ENCODE peak calls at places on chromosomes 6 and 20, in eight cellular contexts. H is iPS DF 6.9, I is left ventricle myocardium inferior, D is OCI-LY7, B is HCT116, Z is adipocyte, N is esophagus squamous epithelium, C is right cardiac atrium. P is an unnamed sample.

GRCh38 chr20:5919634-5920544 is 30.4 kb downstream of the TRMT6 start:
- DNase-seq in H (no peak), I (no peak), D (no peak), B (no peak), Z (no peak), N (no peak), C (no peak), P (no peak)

GRCh38 chr20:17017232-17017631 is 209.6 kb upstream of the PCSK2 start:
- DNase-seq in H (peak; percentile 11), I (no peak), D (no peak), B (no peak), Z (no peak), N (no peak), C (no peak), P (no peak)

GRCh38 chr20:10217517-10218410 is 866 bp upstream of the SNAP25 start:
- DNase-seq in H (no peak), I (no peak), D (no peak), B (no peak), Z (peak; percentile 90), N (no peak), C (peak; percentile 83), P (no peak)

GRCh38 chr6:154989457-154989856 is 5.7 kb upstream of the TIAM2 start:
- DNase-seq in H (no peak), I (no peak), D (no peak), B (no peak), Z (no peak), N (no peak), C (no peak), P (no peak)

GRCh38 chr6:157513004-157513603 is 132.1 kb downstream of the ZDHHC14 start:
- DNase-seq in H (no peak), I (no peak), D (no peak), B (no peak), Z (no peak), N (no peak), C (no peak), P (no peak)

GRCh38 chr6:64679411-64679810 is 1027.6 kb downstream of the EYS start:
- DNase-seq in H (no peak), I (no peak), D (no peak), B (no peak), Z (no peak), N (no peak), C (no peak), P (no peak)

GRCh38 chr6:142702501-142703460 is 242.2 kb downstream of the HIVEP2 start:
- DNase-seq in H (no peak), I (peak; percentile 38), D (no peak), B (no peak), Z (no peak), N (no peak), C (peak; percentile 62), P (no peak)

GRCh38 chr6:39468385-39468784 is 145.9 kb upstream of the KCNK16 start:
- DNase-seq in H (no peak), I (no peak), D (no peak), B (no peak), Z (no peak), N (no peak), C (no peak), P (no peak)

GRCh38 chr6:149754573-149754972 is 5.0 kb downstream of the PCMT1 start:
- DNase-seq in H (no peak), I (no peak), D (no peak), B (no peak), Z (no peak), N (no peak), C (no peak), P (no peak)

GRCh38 chr20:63434599-63435378 is 37.7 kb downstream of the KCNQ2 start:
- DNase-seq in H (peak; percentile 93), I (peak; percentile 64), D (peak; percentile 64), B (peak; percentile 63), Z (peak; percentile 66), N (no peak), C (no peak), P (peak; percentile 39)
- H3K4me1 ChIP-seq in H (peaks cover 3% of the 10 kb centered on the region), I (peaks cover 12% of the 10 kb centered on the region), D (no peaks in the 10 kb centered on the region), B (peaks cover 17% of the 10 kb centered on the region), Z (peaks cover 3% of the 10 kb centered on the region), N (no peaks in the 10 kb centered on the region), C (no peaks in the 10 kb centered on the region), P (peaks cover 9% of the 10 kb centered on the region)

GRCh38 chr6:11258260-11259237 is 26.1 kb upstream of the NEDD9 start:
- DNase-seq in H (no peak), I (no peak), D (no peak), B (no peak), Z (no peak), N (no peak), C (no peak), P (no peak)
- H3K4me3 ChIP-seq in H (no peak overlapping the region), I (no peak overlapping the region), D (no peak overlapping the region), B (no peak overlapping the region), Z (no peak overlapping the region), N (no peak overlapping the region), C (no peak overlapping the region), P (no peak overlapping the region)

GRCh38 chr6:56759521-56759920 is 116.8 kb upstream of the DST start:
- DNase-seq in H (no peak), I (no peak), D (no peak), B (no peak), Z (no peak), N (no peak), C (no peak), P (no peak)

GRCh38 chr6:56758553-56758952 is 115.9 kb upstream of the DST start:
- DNase-seq in H (no peak), I (no peak), D (no peak), B (no peak), Z (no peak), N (no peak), C (no peak), P (no peak)

GRCh38 chr6:56756791-56757582 is 114.3 kb upstream of the DST start:
- DNase-seq in H (no peak), I (no peak), D (no peak), B (no peak), Z (peak; percentile 44), N (no peak), C (no peak), P (no peak)

GRCh38 chr6:56757585-56757984 is 114.9 kb upstream of the DST start:
- DNase-seq in H (no peak), I (no peak), D (no peak), B (no peak), Z (no peak), N (no peak), C (no peak), P (no peak)

GRCh38 chr6:56758120-56758519 is 115.4 kb upstream of the DST start:
- DNase-seq in H (no peak), I (no peak), D (no peak), B (no peak), Z (peak; percentile 30), N (no peak), C (no peak), P (no peak)
- H3K4me1 ChIP-seq in H (peaks cover 6% of the 10 kb centered on the region), I (peaks cover 71% of the 10 kb centered on the region), D (no peaks in the 10 kb centered on the region), B (peaks cover 74% of the 10 kb centered on the region), Z (peaks cover 44% of the 10 kb centered on the region), N (peaks cover 20% of the 10 kb centered on the region), C (peaks cover 6% of the 10 kb centered on the region), P (no peaks in the 10 kb centered on the region)

DNA sequence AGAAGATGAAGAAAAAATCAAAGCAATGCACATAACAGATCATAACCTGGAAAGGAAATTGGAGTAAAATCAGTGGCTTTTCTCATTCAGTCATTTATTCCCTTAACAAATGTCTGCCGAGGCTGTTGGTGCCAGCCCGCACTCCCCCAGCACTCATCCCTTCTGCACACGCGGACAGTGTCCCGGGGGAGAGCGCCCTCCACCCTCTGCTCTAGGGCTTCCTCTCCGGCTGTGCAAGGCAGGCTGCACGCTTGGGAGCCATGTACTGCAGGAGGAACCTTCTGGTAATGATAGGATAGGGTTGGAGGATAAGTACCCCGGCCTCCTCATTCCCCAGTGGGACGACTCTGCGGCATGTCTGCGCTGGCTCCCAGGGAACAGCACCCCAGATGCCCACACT is 134.5 kb downstream of the PAX1 start:
- DNase-seq in H (no peak), I (no peak), D (no peak), B (no peak), Z (no peak), N (no peak), C (no peak), P (no peak)
- H3K4me3 ChIP-seq in H (no peak overlapping the region), I (no peak overlapping the region), D (no peak overlapping the region), B (no peak overlapping the region), Z (no peak overlapping the region), N (no peak overlapping the region), C (no peak overlapping the region), P (no peak overlapping the region)

DNA sequence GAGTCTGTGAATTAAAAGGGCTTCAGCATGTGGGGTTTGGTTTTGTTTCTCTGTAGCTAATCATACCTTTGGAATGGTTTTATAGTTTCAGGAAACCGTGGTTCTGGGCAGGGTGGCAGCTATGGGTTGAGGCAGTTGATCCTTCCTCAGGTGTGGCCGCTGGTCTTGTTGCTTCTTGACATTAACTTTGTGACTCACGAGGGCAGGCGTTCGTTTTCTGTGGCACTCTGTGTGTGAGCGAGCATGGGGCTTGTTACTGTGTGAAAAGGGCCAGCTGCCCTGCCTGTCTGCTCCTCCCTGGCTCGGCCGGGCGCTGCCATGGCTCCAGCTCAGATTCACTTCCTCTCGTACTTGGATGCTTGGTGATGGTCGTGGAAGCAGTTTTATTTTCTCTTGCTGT is 16.2 kb downstream of the DNAJC5 start:
- DNase-seq in H (no peak), I (no peak), D (no peak), B (peak; percentile 12), Z (no peak), N (no peak), C (no peak), P (no peak)
- H3K4me1 ChIP-seq in H (no peaks in the 10 kb centered on the region), I (peaks cover 78% of the 10 kb centered on the region), D (no peaks in the 10 kb centered on the region), B (peaks cover 38% of the 10 kb centered on the region), Z (peaks cover 16% of the 10 kb centered on the region), N (peaks cover 16% of the 10 kb centered on the region), C (peaks cover 14% of the 10 kb centered on the region), P (peaks cover 12% of the 10 kb centered on the region)

GRCh38 chr6:31497595-31498476 is at the start of gene MICB:
- DNase-seq in H (peak; percentile 91), I (peak; percentile 71), D (peak; percentile 86), B (peak; percentile 85), Z (peak; percentile 89), N (no peak), C (peak; percentile 86), P (peak; percentile 87)

GRCh38 chr6:31495580-31495979 is 2.4 kb upstream of the MICB start:
- DNase-seq in H (no peak), I (no peak), D (peak; percentile 28), B (no peak), Z (peak; percentile 61), N (no peak), C (no peak), P (no peak)

GRCh38 chr6:31493875-31494694 is 3.9 kb upstream of the MICB start:
- DNase-seq in H (no peak), I (peak; percentile 87), D (peak; percentile 88), B (peak; percentile 66), Z (peak; percentile 95), N (no peak), C (peak; percentile 92), P (peak; percentile 72)

DNA sequence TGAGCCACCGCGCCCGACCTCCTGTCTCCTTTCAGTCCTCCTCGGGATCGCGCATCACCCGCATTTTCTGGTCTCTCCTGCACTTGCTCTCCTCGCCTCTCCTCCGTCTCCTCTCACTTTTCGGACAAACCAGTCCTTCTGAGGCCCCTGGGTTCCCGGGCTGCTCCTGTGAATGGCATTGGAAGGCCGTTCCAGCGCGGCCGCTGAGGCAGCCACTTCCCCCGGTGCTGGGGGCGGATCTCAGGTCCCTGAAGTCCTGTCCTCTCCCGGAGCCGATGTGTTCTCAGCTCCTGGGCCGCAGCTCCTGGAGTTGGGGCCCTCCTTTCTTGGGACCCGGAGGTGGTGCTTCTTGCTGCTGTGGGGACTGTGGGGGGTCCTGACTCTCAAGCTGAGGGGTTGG is 803 bp downstream of the MICB start:
- DNase-seq in H (no peak), I (no peak), D (no peak), B (no peak), Z (peak; percentile 31), N (no peak), C (no peak), P (no peak)
- H3K4me3 ChIP-seq in H (peak overlapping the region; percentile 34), I (peak overlapping the region; percentile 74), D (no peak overlapping the region), B (peak overlapping the region; percentile 70), Z (peak overlapping the region; percentile 84), N (peak overlapping the region; percentile 44), C (no peak overlapping the region), P (no peak overlapping the region)